ENCODE peak calls at places on chromosomes 1 and 21, in four cellular contexts. K is HepG2, H is GM12878, R is H1. L is an unnamed sample.

GRCh38 chr1:244326757-244327156 is 125.0 kb downstream of the ADSS2 start:
- DNase-seq in K (no peak), H (no peak), R (no peak), L (no peak)

GRCh38 chr1:183024352-183025337 is 1.4 kb downstream of the LAMC1 start:
- DNase-seq in K (no peak), H (no peak), R (no peak), L (no peak)

GRCh38 chr1:113949007-113949406 is 19.9 kb downstream of the HIPK1 start:
- DNase-seq in K (no peak), H (no peak), R (no peak), L (peak)

GRCh38 chr1:40130892-40131291 is 30.3 kb upstream of the RLF start:
- DNase-seq in K (no peak), H (no peak), R (no peak), L (no peak)

GRCh38 chr1:116881879-116882520 is 27.7 kb upstream of the PTGFRN start:
- DNase-seq in K (peak), H (no peak), R (peak), L (peak)

GRCh38 chr1:116587496-116588308 is 16.9 kb upstream of the CD58 start:
- DNase-seq in K (no peak), H (no peak), R (no peak), L (no peak)

GRCh38 chr1:156652131-156652991 is 10.4 kb downstream of the BCAN start:
- DNase-seq in K (no peak), H (no peak), R (peak), L (peak)

GRCh38 chr1:214248294-214249082 is 32.5 kb upstream of the SMYD2 start:
- DNase-seq in K (no peak), H (no peak), R (no peak), L (no peak)

GRCh38 chr1:8422439-8423133 is 104.7 kb downstream of the SLC45A1 start:
- DNase-seq in K (no peak), H (no peak), R (no peak), L (peak)

GRCh38 chr1:224495861-224496260 is 61.3 kb upstream of the WDR26 start:
- DNase-seq in K (no peak), H (no peak), R (no peak), L (no peak)

GRCh38 chr21:46116189-46116845 is 18.4 kb downstream of the COL6A2 start:
- DNase-seq in K (no peak), H (no peak), R (peak), L (no peak)

GRCh38 chr21:46667191-46667734 is 31.8 kb downstream of the PRMT2 start:
- DNase-seq in K (peak), H (no peak), R (no peak), L (no peak)

GRCh38 chr21:40622531-40622930 is 224.4 kb downstream of the DSCAM start:
- DNase-seq in K (no peak), H (no peak), R (no peak), L (no peak)

GRCh38 chr1:226195144-226195543 is 8.6 kb upstream of the ACBD3 start:
- DNase-seq in K (no peak), H (no peak), R (no peak), L (no peak)

GRCh38 chr1:192907545-192908243 is 98.9 kb downstream of the RGS2 start:
- DNase-seq in K (no peak), H (no peak), R (no peak), L (no peak)

GRCh38 chr1:37473431-37474050 is 839 bp upstream of the ZC3H12A start:
- DNase-seq in K (no peak), H (no peak), R (no peak), L (peak)

GRCh38 chr1:241639653-241640148 is 468 bp downstream of the CHML start:
- DNase-seq in K (peak), H (no peak), R (peak), L (peak)

GRCh38 chr1:64900916-64901315 is 65.4 kb downstream of the JAK1 start:
- DNase-seq in K (no peak), H (no peak), R (no peak), L (no peak)

GRCh38 chr1:52281518-52281917 is 84.5 kb downstream of the CC2D1B start:
- DNase-seq in K (peak), H (no peak), R (no peak), L (no peak)

GRCh38 chr21:36211660-36212512 is 55.3 kb downstream of the DOP1B start:
- DNase-seq in K (no peak), H (no peak), R (no peak), L (no peak)

GRCh38 chr1:241408170-241408569 is 51.2 kb upstream of the RGS7 start:
- DNase-seq in K (no peak), H (no peak), R (no peak), L (no peak)

GRCh38 chr1:245953876-245954660 is 553.0 kb downstream of the SMYD3 start:
- DNase-seq in K (no peak), H (peak), R (no peak), L (no peak)

GRCh38 chr1:59523745-59524450 is 227.0 kb downstream of the FGGY start:
- DNase-seq in K (no peak), H (no peak), R (no peak), L (no peak)

GRCh38 chr1:157969693-157970485 is 23.6 kb upstream of the KIRREL1 start:
- DNase-seq in K (peak), H (no peak), R (peak), L (peak)

GRCh38 chr1:86636898-86637297 is 67.5 kb upstream of the SH3GLB1 start:
- DNase-seq in K (no peak), H (no peak), R (no peak), L (no peak)

GRCh38 chr1:233394860-233395717 is 67.6 kb downstream of the MAP3K21 start:
- DNase-seq in K (peak), H (no peak), R (no peak), L (peak)

GRCh38 chr1:48665743-48666142 is 110.9 kb downstream of the BEND5 start:
- DNase-seq in K (no peak), H (no peak), R (no peak), L (no peak)

GRCh38 chr1:246018146-246018545 is 488.9 kb downstream of the SMYD3 start:
- DNase-seq in K (no peak), H (no peak), R (no peak), L (no peak)

GRCh38 chr21:38942617-38943245 is 137.0 kb downstream of the ETS2 start:
- DNase-seq in K (no peak), H (no peak), R (no peak), L (no peak)

GRCh38 chr1:30877205-30877912 is 31.2 kb downstream of the SDC3 start:
- DNase-seq in K (no peak), H (no peak), R (no peak), L (no peak)

GRCh38 chr1:79655876-79656275 is 649.3 kb upstream of the ADGRL4 start:
- DNase-seq in K (no peak), H (no peak), R (no peak), L (no peak)

GRCh38 chr1:93304716-93305138 is 41.0 kb upstream of the DR1 start:
- DNase-seq in K (peak), H (peak), R (no peak), L (peak)

GRCh38 chr1:155329980-155330598 is 9.4 kb downstream of the RUSC1 start:
- DNase-seq in K (no peak), H (no peak), R (no peak), L (no peak)

GRCh38 chr1:201632364-201632952 is 93.5 kb downstream of the NAV1 start:
- DNase-seq in K (no peak), H (no peak), R (no peak), L (no peak)
- TF ChIP-seq BRCA1 in K (no peak), H (no peak), R (no peak), L (no peak)

GRCh38 chr1:2826736-2827292 is 25.3 kb upstream of the TTC34 start:
- DNase-seq in K (no peak), H (no peak), R (no peak), L (no peak)

GRCh38 chr1:2823921-2824660 is 22.6 kb upstream of the TTC34 start:
- DNase-seq in K (no peak), H (no peak), R (no peak), L (no peak)

GRCh38 chr1:2824999-2825398 is 23.5 kb upstream of the TTC34 start:
- DNase-seq in K (no peak), H (no peak), R (no peak), L (no peak)

GRCh38 chr1:2825487-2826189 is 24.1 kb upstream of the TTC34 start:
- DNase-seq in K (no peak), H (no peak), R (no peak), L (no peak)

GRCh38 chr1:2826316-2826715 is 24.8 kb upstream of the TTC34 start:
- DNase-seq in K (no peak), H (no peak), R (no peak), L (no peak)
- TF ChIP-seq BRCA1 in K (no peak), H (no peak), R (no peak), L (no peak)

GRCh38 chr1:205565799-205566198 is 61.3 kb downstream of the CDK18 start:
- DNase-seq in K (no peak), H (no peak), R (peak), L (no peak)

GRCh38 chr1:205568135-205568468 is 63.6 kb downstream of the CDK18 start:
- DNase-seq in K (no peak), H (no peak), R (no peak), L (no peak)

GRCh38 chr1:205567716-205568115 is 63.2 kb downstream of the CDK18 start:
- DNase-seq in K (no peak), H (no peak), R (peak), L (no peak)

GRCh38 chr1:205561501-205562203 is 57.2 kb downstream of the CDK18 start:
- DNase-seq in K (no peak), H (no peak), R (no peak), L (no peak)

GRCh38 chr1:205563927-205564441 is 59.5 kb downstream of the CDK18 start:
- DNase-seq in K (no peak), H (no peak), R (peak), L (no peak)
- TF ChIP-seq BRCA1 in K (no peak), H (no peak), R (no peak), L (no peak)

DNA sequence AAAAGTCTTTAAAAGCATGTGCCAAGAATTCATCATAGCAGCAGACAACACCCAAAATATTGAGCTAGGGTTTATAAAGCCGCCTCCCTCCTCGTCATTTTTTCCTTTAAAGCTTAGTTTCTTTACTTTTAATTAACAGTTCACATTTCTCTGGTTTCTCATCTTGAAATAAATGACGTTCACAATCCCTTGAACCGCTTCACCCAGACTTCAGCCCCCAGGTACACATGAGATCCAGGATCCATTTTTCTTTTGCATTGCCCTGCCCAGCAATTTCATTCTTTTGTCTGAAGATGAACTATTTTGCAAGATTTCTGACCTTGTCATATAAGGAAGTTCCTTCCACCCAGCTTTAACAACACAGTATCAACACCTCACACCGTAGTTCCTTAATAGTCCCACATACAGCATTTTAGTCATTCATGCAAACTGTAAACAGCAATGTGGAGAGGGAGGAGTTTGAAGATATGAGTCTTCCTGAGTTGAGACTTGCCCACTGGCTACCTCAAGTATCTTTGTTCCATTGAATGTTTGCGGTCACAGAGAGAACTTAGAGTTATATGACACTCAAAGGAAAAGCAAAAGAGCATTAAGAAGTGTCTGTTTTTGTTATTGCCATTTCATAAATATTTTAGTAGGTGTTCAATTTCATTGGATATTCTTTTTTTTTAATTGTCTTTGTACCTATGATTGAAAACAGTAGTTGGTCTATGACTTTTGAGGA is 35.3 kb upstream of the CACYBP start:
- DNase-seq in K (no peak), H (no peak), R (no peak), L (peak)
- TF ChIP-seq BRCA1 in K (no peak), H (no peak), R (no peak), L (no peak)

DNA sequence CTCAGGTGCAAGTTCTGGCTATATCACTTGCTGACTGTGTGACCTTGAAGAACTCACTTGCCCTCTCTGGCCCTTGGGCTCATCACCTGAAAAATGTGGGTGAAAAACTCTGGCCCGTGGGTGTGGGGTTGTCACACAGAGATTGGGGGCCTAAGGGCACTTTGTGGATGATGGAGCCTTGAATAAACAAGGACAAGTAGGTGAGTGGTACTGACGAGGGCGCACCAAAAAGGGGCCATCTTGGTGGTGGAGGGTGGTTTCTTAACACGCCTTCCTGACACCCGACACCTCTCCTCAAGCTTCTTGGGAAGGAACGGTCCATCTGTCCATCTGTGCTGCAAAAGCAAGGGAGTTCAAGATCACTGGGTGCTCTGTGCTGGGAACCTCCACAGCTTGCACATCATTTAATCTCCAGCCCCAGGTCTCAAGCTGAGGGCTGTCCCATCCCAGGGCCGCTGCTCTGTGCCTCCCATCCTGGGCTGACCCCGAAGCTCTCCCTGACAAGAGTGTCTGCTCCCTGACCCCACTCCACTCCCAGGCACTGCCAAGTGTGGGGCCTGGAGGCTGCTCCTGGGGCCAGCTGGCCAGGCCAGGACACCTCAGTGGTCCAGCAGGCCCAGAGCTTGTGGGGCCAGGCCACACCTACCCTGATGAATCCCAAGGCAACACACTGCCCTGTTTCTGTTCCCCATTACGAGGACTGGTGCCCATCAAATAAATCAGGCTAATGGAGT is 97.3 kb downstream of the GLIS1 start:
- DNase-seq in K (no peak), H (no peak), R (no peak), L (no peak)
- TF ChIP-seq BRCA1 in K (no peak), H (no peak), R (no peak), L (no peak)

DNA sequence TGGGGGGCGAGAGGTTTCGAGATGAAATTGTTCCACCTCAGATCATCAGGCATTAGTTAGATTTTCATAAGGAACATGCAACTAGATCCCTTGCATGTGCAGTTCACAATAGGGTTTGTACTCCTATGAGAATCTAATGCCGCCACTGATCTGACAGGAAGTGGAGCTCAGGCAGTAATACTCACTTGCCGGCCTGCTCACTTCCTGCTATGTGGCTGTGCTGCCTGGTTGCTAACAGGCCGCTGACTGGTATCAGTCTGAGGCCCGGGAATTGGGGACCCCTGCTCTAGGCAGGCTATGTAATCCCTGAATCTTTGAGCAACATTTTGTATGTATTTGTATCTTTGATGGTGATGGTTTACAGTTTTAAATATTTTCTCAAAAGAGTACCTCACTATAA is 32.5 kb downstream of the XKR8 start:
- DNase-seq in K (no peak), H (no peak), R (no peak), L (no peak)
- TF ChIP-seq BRCA1 in K (no peak), H (no peak), R (no peak), L (no peak)

DNA sequence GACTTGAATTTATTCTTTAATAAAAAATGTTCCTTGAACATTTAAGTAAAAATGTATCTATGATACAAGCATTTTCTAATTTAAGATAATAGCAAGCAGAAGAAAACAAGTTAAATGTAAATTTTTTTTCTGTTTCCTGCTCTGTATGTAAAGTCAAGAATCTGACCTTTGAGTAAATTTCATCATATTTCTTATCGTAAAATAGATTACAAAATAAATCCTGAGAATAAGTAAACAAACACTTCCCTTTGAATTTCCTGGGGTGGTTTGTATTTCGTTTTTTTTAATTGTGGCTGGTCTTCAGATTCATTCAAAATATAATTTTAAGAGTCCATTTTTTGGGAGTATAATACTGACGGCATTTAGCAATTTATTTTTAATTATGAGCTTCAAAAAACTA is 77.6 kb downstream of the POU2F1 start:
- DNase-seq in K (no peak), H (no peak), R (no peak), L (no peak)
- TF ChIP-seq BRCA1 in K (no peak), H (no peak), R (no peak), L (no peak)

GRCh38 chr1:159826436-159827101 is at the start of gene SLAMF8:
- DNase-seq in K (no peak), H (peak), R (no peak), L (no peak)

GRCh38 chr1:159828916-159829634 is 2.4 kb downstream of the SLAMF8 start:
- DNase-seq in K (peak), H (peak), R (peak), L (peak)

GRCh38 chr1:159827549-159827948 is 876 bp downstream of the SLAMF8 start:
- DNase-seq in K (no peak), H (no peak), R (no peak), L (no peak)

GRCh38 chr1:159827102-159827490 is 423 bp downstream of the SLAMF8 start:
- DNase-seq in K (no peak), H (no peak), R (no peak), L (no peak)

GRCh38 chr1:159828176-159828575 is 1.5 kb downstream of the SLAMF8 start:
- DNase-seq in K (no peak), H (no peak), R (no peak), L (no peak)
- TF ChIP-seq BRCA1 in K (no peak), H (no peak), R (no peak), L (no peak)

GRCh38 chr1:110873856-110874255 is 908 bp downstream of the CD53 start:
- DNase-seq in K (no peak), H (no peak), R (no peak), L (peak)

GRCh38 chr1:110870721-110871388 is 2.1 kb upstream of the CD53 start:
- DNase-seq in K (no peak), H (no peak), R (no peak), L (no peak)

GRCh38 chr1:110872745-110873435 is at the start of gene CD53:
- DNase-seq in K (no peak), H (peak), R (no peak), L (peak)

GRCh38 chr1:110874303-110875215 is 1.6 kb downstream of the CD53 start:
- DNase-seq in K (no peak), H (no peak), R (no peak), L (no peak)

DNA sequence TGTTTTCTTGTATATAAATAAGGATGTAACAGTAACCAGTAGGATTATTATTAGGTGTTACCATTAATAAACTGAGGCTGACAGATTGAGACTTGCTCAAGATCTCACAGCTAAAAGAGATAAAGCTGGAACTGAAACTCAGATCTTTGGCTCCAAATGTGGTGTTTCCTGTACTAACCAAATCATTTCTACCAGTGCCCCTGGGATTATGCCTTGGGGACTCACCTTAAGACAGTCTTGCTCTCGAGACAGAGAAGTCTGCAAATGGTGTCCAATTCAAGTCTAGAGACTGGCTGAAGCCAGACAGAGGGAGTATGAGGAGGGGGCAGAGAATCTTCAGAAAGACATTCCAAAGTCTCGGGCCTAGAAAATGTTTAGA is 593 bp upstream of the CD53 start:
- DNase-seq in K (no peak), H (peak), R (no peak), L (no peak)
- TF ChIP-seq BRCA1 in K (no peak), H (no peak), R (no peak), L (no peak)

GRCh38 chr1:197521118-197521739 is 253.2 kb downstream of the CRB1 start:
- DNase-seq in K (peak), H (no peak), R (no peak), L (peak)

GRCh38 chr1:197526736-197527371 is 248.4 kb downstream of the DENND1B start:
- DNase-seq in K (peak), H (no peak), R (no peak), L (peak)
- TF ChIP-seq BRCA1 in K (no peak), H (no peak), R (no peak), L (no peak)